ENCODE peak calls at places on chromosome 9, in ten cellular contexts. K is tibial artery; R is CD8-positive, alpha-beta T cell; X is lower leg skin; Y is neural crest cell; G is OCI-LY7; W is left ventricle myocardium inferior; H is psoas muscle; N is HFF-Myc; F is lower lobe of right lung. U is an unnamed sample.

GRCh38 chr9:93569775-93570174 is 6.6 kb upstream of the PHF2 start:
- DNase-seq in K (no peak), R (no peak), X (no peak), Y (no peak), G (peak; percentile 21), W (no peak), H (no peak), N (no peak), F (no peak), U (no peak)

GRCh38 chr9:107280543-107280942 is 2.5 kb upstream of the RAD23B start:
- DNase-seq in K (no peak), R (no peak), X (no peak), Y (no peak), G (no peak), W (no peak), H (no peak), N (no peak), F (no peak), U (no peak)

GRCh38 chr9:81613002-81613750 is 76.2 kb downstream of the TLE1 start:
- DNase-seq in K (peak; percentile 60), R (no peak), X (peak; percentile 86), Y (no peak), G (no peak), W (peak; percentile 45), H (peak; percentile 79), N (peak; percentile 81), F (no peak), U (no peak)

GRCh38 chr9:113892861-113893491 is 16.9 kb downstream of the ZNF618 start:
- DNase-seq in K (no peak), R (no peak), X (peak; percentile 31), Y (no peak), G (no peak), W (no peak), H (no peak), N (no peak), F (no peak), U (no peak)

GRCh38 chr9:104783588-104783987 is 19.7 kb downstream of the NIPSNAP3B start:
- DNase-seq in K (no peak), R (no peak), X (no peak), Y (no peak), G (no peak), W (no peak), H (no peak), N (no peak), F (no peak), U (no peak)

GRCh38 chr9:83346655-83347393 is 191.4 kb downstream of the FRMD3 start:
- DNase-seq in K (no peak), R (no peak), X (no peak), Y (no peak), G (no peak), W (no peak), H (no peak), N (no peak), F (no peak), U (no peak)

GRCh38 chr9:97487107-97487506 is 14.4 kb upstream of the TMOD1 start:
- DNase-seq in K (no peak), R (no peak), X (no peak), Y (no peak), G (no peak), W (no peak), H (no peak), N (no peak), F (no peak), U (no peak)

GRCh38 chr9:34332370-34332964 is 3.1 kb downstream of the NUDT2 start:
- DNase-seq in K (no peak), R (no peak), X (no peak), Y (no peak), G (peak; percentile 58), W (no peak), H (no peak), N (no peak), F (no peak), U (no peak)

GRCh38 chr9:104286792-104287191 is 192.7 kb downstream of the SMC2 start:
- DNase-seq in K (no peak), R (no peak), X (no peak), Y (no peak), G (no peak), W (no peak), H (no peak), N (no peak), F (no peak), U (no peak)

GRCh38 chr9:108056805-108057386 is 567.3 kb upstream of the KLF4 start:
- DNase-seq in K (no peak), R (no peak), X (no peak), Y (no peak), G (no peak), W (no peak), H (no peak), N (no peak), F (no peak), U (no peak)

GRCh38 chr9:76377791-76378190 is 16.4 kb downstream of the RFK start:
- DNase-seq in K (no peak), R (no peak), X (no peak), Y (no peak), G (no peak), W (no peak), H (no peak), N (no peak), F (no peak), U (no peak)

GRCh38 chr9:76310991-76311390 is 83.2 kb downstream of the RFK start:
- DNase-seq in K (no peak), R (no peak), X (no peak), Y (no peak), G (no peak), W (no peak), H (no peak), N (no peak), F (no peak), U (no peak)

GRCh38 chr9:38038307-38039089 is 30.5 kb downstream of the SHB start:
- DNase-seq in K (no peak), R (no peak), X (no peak), Y (no peak), G (no peak), W (no peak), H (no peak), N (no peak), F (no peak), U (no peak)

GRCh38 chr9:21802418-21803000 is at the start of gene MTAP:
- DNase-seq in K (peak; percentile 94), R (peak; percentile 65), X (peak; percentile 97), Y (peak; percentile 80), G (peak; percentile 90), W (peak; percentile 92), H (peak; percentile 93), N (peak; percentile 80), F (peak; percentile 93), U (peak; percentile 48)

GRCh38 chr9:25225938-25226760 is 452.1 kb downstream of the TUSC1 start:
- DNase-seq in K (no peak), R (no peak), X (no peak), Y (no peak), G (no peak), W (no peak), H (peak; percentile 38), N (no peak), F (no peak), U (no peak)

DNA sequence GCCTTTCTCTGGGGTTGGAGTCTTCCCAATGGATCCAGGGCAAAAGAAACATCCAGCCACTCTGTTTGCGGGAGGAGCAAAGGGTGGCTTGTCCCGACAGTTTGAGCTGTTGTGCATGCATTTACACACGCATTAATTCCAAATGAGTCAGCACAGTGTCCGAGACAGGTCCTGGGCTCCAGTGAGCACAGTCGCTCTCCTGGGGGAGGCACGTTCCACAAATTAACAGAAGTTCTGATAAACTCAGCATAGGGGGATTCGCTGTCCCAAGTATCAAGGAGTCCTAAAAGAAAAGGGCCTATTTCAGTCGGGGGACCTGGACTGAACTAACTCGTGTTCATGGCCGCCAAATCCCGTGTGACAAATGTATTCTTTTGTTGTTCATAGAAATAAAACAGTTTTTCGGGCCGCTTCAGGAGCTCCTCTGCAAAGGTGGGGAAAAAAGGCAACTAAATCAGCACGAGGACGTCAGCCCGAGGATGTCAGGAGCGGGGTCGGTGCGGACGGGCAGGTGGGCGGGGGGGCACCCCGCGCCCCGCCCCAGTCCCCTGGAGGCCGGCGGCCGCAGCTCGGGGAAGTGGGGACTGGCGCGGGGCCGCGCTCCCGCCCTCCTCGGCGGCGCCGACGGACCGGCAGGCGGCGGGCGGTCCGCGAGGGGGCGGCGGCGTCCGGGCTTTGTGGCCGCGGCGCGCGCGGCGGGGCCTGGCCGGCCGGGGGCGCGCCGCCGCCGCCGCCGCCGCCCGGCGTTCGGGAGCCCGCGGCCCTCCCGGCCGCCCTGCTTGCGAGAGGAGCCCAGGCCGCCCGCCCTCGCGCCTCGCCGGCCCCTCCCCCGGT is at the start of gene MSANTD3:
- DNase-seq in K (peak; percentile 35), R (peak; percentile 58), X (peak; percentile 87), Y (peak; percentile 48), G (peak; percentile 81), W (peak; percentile 74), H (peak; percentile 81), N (no peak), F (peak; percentile 76), U (peak; percentile 45)
- TF ChIP-seq CTCF in K (peak; percentile 49), R (no peak), X (no peak), Y (peak; percentile 16), G (no peak), W (peak; percentile 41), H (peak; percentile 32), N (no peak), F (no peak), U (no peak)

GRCh38 chr9:131502781-131503625 is at the start of gene POMT1:
- DNase-seq in K (peak; percentile 81), R (peak; percentile 87), X (peak; percentile 97), Y (peak; percentile 85), G (no peak), W (peak; percentile 88), H (peak; percentile 95), N (peak; percentile 39), F (peak; percentile 90), U (peak; percentile 84)
- TF ChIP-seq CTCF in K (no peak), R (no peak), X (no peak), Y (no peak), G (no peak), W (no peak), H (no peak), N (no peak), F (no peak), U (no peak)

GRCh38 chr9:32395483-32396216 is 11.2 kb downstream of the ACO1 start:
- DNase-seq in K (peak; percentile 72), R (no peak), X (no peak), Y (no peak), G (no peak), W (peak; percentile 29), H (peak; percentile 78), N (peak; percentile 67), F (no peak), U (no peak)
- TF ChIP-seq CTCF in K (no peak), R (no peak), X (no peak), Y (no peak), G (no peak), W (peak; percentile 40), H (no peak), N (peak; percentile 45), F (no peak), U (no peak)

DNA sequence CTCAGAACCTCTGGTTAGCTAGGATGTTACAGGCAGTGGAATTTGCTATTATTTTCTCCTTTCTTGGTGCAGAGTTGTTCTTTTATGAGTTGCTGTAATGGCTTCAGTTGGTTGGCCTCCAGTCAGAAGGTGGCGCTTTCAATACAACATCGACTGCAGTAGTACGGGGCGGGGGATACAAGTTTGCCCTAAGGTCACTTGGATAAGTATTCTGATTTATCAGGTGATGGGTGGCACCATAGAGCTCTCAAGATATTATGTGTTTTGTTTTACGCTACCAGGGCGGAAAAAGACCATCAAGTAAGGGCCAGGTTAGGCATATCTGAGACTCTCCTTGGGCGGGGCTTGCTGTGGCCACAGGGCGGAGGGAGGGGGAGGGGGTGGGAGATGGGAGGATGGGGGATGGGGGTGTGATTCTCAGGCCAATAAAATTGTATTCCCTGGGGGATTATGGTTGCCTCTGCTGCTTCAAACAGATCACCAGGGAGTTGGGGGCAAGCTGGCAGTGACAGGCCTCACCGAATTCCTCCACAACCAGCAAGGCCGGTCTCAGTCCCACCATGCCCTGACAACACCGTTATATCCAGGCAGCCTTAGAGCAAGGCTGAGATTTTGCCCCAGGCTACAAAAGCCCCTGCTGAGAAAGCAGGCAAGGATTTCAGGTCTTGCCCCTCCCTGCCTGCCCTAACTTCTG is 15.9 kb upstream of the RNF38 start:
- DNase-seq in K (no peak), R (no peak), X (no peak), Y (no peak), G (peak; percentile 8), W (no peak), H (no peak), N (no peak), F (no peak), U (no peak)
- TF ChIP-seq CTCF in K (no peak), R (no peak), X (no peak), Y (no peak), G (peak; percentile 52), W (no peak), H (no peak), N (no peak), F (no peak), U (no peak)